ENCODE peak calls at places on chromosome 19, in four cellular contexts. L, R, S and W are unnamed samples.

GRCh38 chr19:1855040-1855827 is 7.0 kb upstream of the REXO1 start:
- DNase-seq in L (peak), R (no peak), S (peak), W (peak)

GRCh38 chr19:5932593-5933262 is 18.7 kb downstream of the CAPS start:
- DNase-seq in L (no peak), R (no peak), S (no peak), W (peak)

GRCh38 chr19:14505488-14506239 is 9.7 kb upstream of the GIPC1 start:
- DNase-seq in L (peak), R (peak), S (peak), W (peak)

GRCh38 chr19:56333506-56333905 is 18.9 kb upstream of the ZSCAN5A start:
- DNase-seq in L (no peak), R (peak), S (peak), W (no peak)

GRCh38 chr19:29311391-29311790 is 98.4 kb upstream of the UQCRFS1 start:
- DNase-seq in L (no peak), R (no peak), S (no peak), W (no peak)

GRCh38 chr19:55519461-55520311 is 17.2 kb downstream of the SBK2 start:
- DNase-seq in L (no peak), R (no peak), S (peak), W (no peak)

GRCh38 chr19:14472202-14472961 is 2.8 kb downstream of the PTGER1 start:
- DNase-seq in L (peak), R (peak), S (no peak), W (peak)

GRCh38 chr19:22026687-22027086 is 15.9 kb upstream of the ZNF208 start:
- DNase-seq in L (no peak), R (no peak), S (no peak), W (no peak)

GRCh38 chr19:9086761-9087160 is at the start of gene OR1M1:
- DNase-seq in L (no peak), R (no peak), S (no peak), W (no peak)

GRCh38 chr19:39145180-39145953 is 19.8 kb downstream of the PAK4 start:
- DNase-seq in L (no peak), R (no peak), S (no peak), W (no peak)

GRCh38 chr19:12034610-12035009 is 869 bp downstream of the ZNF433 start:
- DNase-seq in L (no peak), R (no peak), S (no peak), W (no peak)

GRCh38 chr19:7861619-7862412 is 12.4 kb downstream of the PRR36 start:
- DNase-seq in L (no peak), R (no peak), S (no peak), W (no peak)

GRCh38 chr19:12733369-12733896 is 1.1 kb downstream of the TRIR start:
- DNase-seq in L (no peak), R (no peak), S (peak), W (no peak)

GRCh38 chr19:18225702-18226468 is at the start of gene PDE4C:
- DNase-seq in L (no peak), R (no peak), S (no peak), W (peak)

GRCh38 chr19:11025997-11026396 is 63.3 kb upstream of the LDLR start:
- DNase-seq in L (no peak), R (no peak), S (no peak), W (no peak)

GRCh38 chr19:8655340-8655709 is 24.9 kb downstream of the NFILZ start:
- DNase-seq in L (no peak), R (no peak), S (no peak), W (no peak)

GRCh38 chr19:6239401-6239844 is 40.4 kb downstream of the MLLT1 start:
- DNase-seq in L (no peak), R (no peak), S (no peak), W (no peak)

GRCh38 chr19:44908074-44908835 is 2.7 kb downstream of the APOE start:
- DNase-seq in L (no peak), R (no peak), S (no peak), W (no peak)

GRCh38 chr19:49803529-49803856 is 9.6 kb downstream of the FUZ start:
- DNase-seq in L (no peak), R (no peak), S (no peak), W (no peak)

GRCh38 chr19:38892841-38893240 is 6.6 kb downstream of the SIRT2 start:
- DNase-seq in L (no peak), R (no peak), S (no peak), W (no peak)

GRCh38 chr19:8697671-8698432 is 743 bp downstream of the ACTL9 start:
- DNase-seq in L (no peak), R (no peak), S (no peak), W (peak)

GRCh38 chr19:29303035-29303706 is 90.2 kb upstream of the UQCRFS1 start:
- DNase-seq in L (no peak), R (no peak), S (no peak), W (no peak)

GRCh38 chr19:37217533-37217854 is 520 bp upstream of the ZNF383 start:
- DNase-seq in L (no peak), R (no peak), S (no peak), W (no peak)

GRCh38 chr19:32224371-32225244 is 120.8 kb upstream of the ZNF507 start:
- DNase-seq in L (peak), R (no peak), S (no peak), W (peak)

GRCh38 chr19:10881403-10882107 is 10.2 kb downstream of the CARM1 start:
- DNase-seq in L (no peak), R (no peak), S (no peak), W (no peak)

GRCh38 chr19:15758379-15758778 is 20.6 kb downstream of the OR10H3 start:
- DNase-seq in L (no peak), R (no peak), S (no peak), W (no peak)

GRCh38 chr19:1287622-1288527 is 2.2 kb downstream of the EFNA2 start:
- DNase-seq in L (no peak), R (peak), S (no peak), W (no peak)